ENCODE peak calls at places on chromosomes 13 and 19, in four cellular contexts. N is retinal pigment epithelial cell, A is mammary epithelial cell, H is WTC11. X is an unnamed sample.

GRCh38 chr19:10009714-10010224 is 535 bp downstream of the COL5A3 start:
- DNase-seq in N (no peak), A (peak; percentile 6), H (no peak), X (no peak)

GRCh38 chr13:95756072-95756471 is 79.1 kb downstream of the DNAJC3 start:
- DNase-seq in N (no peak), A (no peak), H (no peak), X (peak; percentile 43)

GRCh38 chr19:14425696-14426138 is 6.6 kb upstream of the DDX39A start:
- DNase-seq in N (no peak), A (peak; percentile 44), H (no peak), X (no peak)

GRCh38 chr19:47309038-47309437 is 623 bp upstream of the C5AR1 start:
- DNase-seq in N (no peak), A (no peak), H (no peak), X (peak; percentile 49)

GRCh38 chr19:12784871-12785430 is 6.3 kb upstream of the JUNB start:
- DNase-seq in N (no peak), A (no peak), H (no peak), X (no peak)

GRCh38 chr13:112177889-112178288 is 110.9 kb downstream of the SOX1 start:
- DNase-seq in N (no peak), A (no peak), H (no peak), X (no peak)

GRCh38 chr19:19406878-19407639 is 1.6 kb downstream of the GATAD2A start:
- DNase-seq in N (no peak), A (peak; percentile 56), H (no peak), X (peak; percentile 59)

GRCh38 chr13:23322353-23323336 is 110.9 kb downstream of the SACS start:
- DNase-seq in N (no peak), A (no peak), H (no peak), X (no peak)

GRCh38 chr19:30222428-30222873 is 149.7 kb upstream of the ZNF536 start:
- DNase-seq in N (no peak), A (no peak), H (peak; percentile 76), X (no peak)
- TF ChIP-seq CTCF in N (peak; percentile 67), A (peak; percentile 44), H (peak; percentile 84), X (no peak)

DNA sequence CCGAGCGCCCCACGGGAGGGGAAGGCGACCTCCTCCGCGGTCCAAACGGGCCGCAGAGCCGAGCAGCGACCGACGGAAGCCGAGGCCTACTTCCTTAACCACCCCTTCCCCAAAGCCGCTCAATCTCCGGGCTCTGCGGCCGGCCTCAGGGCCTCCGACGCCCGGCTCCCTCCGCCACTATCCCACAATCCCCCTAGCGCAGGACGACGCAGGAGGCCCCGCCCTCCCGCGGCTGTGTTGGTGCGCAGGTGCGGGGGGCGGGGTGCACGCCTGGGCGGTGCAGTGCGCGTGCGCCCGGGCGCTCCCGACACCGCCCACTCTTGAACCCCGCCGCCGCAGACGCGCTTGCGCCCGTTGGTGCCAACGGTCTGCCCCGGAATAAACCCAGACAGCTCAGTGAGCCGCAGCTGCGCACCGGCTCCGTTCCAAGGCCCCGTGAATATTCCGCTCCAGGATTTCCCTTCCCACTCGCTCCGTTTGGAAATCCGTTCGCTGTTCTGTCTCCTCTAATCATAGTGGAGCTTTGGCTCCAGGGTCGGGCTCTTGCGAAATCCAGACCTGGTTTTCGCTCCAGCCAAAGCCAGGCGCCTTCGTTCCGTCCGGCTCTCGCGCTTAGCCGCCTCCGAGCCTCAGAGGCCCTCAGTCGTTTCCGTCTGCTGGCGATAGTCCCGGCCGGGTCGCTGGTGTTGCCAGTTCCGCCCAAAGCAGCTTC is at the start of gene PPP6R1:
- DNase-seq in N (peak; percentile 99), A (peak; percentile 100), H (peak; percentile 97), X (peak; percentile 99)
- TF ChIP-seq CTCF in N (no peak), A (peak; percentile 1), H (no peak), X (no peak)

GRCh38 chr13:102495663-102496062 is 93.8 kb upstream of the FGF14 start:
- DNase-seq in N (no peak), A (no peak), H (no peak), X (no peak)
- TF ChIP-seq CTCF in N (no peak), A (no peak), H (no peak), X (no peak)

GRCh38 chr19:1261512-1261862 is 7.6 kb upstream of the CIRBP start:
- DNase-seq in N (no peak), A (no peak), H (peak; percentile 45), X (no peak)
- TF ChIP-seq CTCF in N (no peak), A (peak; percentile 26), H (no peak), X (peak; percentile 10)

DNA sequence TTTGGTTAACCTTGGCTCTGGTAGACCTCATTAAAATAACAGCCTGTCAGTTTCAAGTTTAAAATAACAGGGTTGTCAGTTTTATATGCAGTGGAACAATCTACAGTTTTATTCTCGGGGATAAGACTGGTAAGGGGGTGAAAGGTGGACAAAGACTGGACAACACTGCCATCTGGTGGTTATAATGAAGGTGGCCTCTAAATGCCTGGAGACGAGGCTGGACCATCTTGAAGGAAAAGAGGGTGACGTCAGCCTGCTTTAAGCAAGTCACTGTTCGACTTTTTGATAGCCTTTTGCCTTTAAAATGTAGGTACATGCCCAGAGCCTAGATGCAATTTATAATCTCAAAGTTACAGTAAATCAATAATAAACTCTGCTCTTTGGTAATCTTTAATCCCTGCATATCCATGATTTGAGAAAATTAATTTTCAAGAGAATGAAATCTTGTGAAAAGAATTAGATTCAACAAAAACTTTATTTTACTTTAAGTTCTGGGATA is 117.0 kb downstream of the DCT start:
- DNase-seq in N (peak; percentile 76), A (peak; percentile 67), H (peak; percentile 67), X (peak; percentile 87)
- TF ChIP-seq CTCF in N (peak; percentile 78), A (peak; percentile 84), H (peak; percentile 74), X (peak; percentile 61)

GRCh38 chr19:55680339-55681130 is 5.5 kb downstream of the EPN1 start:
- DNase-seq in N (no peak), A (no peak), H (no peak), X (no peak)
- TF ChIP-seq CTCF in N (no peak), A (no peak), H (no peak), X (no peak)

GRCh38 chr19:925912-926594 is at the start of gene ARID3A:
- DNase-seq in N (no peak), A (peak; percentile 42), H (no peak), X (no peak)

GRCh38 chr19:926595-927043 is 784 bp downstream of the ARID3A start:
- DNase-seq in N (no peak), A (no peak), H (no peak), X (peak; percentile 71)

GRCh38 chr19:923551-924211 is 2.2 kb upstream of the ARID3A start:
- DNase-seq in N (no peak), A (no peak), H (no peak), X (no peak)

GRCh38 chr19:927044-927706 is 1.3 kb downstream of the ARID3A start:
- DNase-seq in N (no peak), A (no peak), H (peak; percentile 67), X (peak; percentile 63)

DNA sequence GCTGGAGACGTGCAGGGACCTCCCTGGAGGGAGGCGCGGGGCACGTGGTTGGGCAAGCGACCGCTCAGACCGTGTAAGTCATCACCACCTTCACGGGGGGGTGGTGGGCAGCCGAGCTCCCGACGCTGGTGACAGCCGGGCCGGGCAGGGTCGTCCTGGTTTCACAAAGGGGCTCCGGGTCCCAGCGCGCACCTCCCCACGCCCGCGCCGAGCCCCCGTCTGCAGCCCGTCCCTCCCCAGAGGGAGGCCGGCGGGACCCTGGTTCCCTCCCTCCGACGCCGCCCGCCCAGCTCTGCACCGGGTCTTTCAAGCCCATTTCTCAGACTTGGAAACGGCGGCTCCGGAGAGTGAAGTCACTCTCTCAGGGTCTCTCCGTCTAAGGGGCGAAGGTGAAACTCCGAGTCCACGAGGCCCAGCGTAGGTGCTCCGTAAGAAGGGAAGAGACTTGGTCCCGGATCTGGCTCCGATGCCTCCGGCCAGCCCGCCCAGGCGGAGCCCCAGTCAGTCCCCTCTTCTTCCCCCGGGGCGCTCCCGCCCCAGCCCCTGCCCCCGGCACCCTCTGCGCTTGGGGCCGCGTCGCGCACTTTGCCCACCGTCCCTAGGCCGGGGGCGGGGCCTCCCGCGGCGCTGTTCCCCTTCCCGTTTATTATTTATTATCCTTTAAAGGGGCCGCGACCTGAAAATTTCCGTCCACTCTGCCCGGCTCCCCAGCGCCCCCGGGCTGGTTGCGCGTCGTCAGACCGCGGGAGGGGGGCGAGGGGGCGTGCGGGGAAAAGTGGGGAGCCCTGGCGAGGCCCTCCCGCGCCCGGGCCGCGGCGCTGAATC is 536 bp upstream of the ARID3A start:
- DNase-seq in N (peak; percentile 27), A (peak; percentile 82), H (peak; percentile 85), X (peak; percentile 81)
- TF ChIP-seq CTCF in N (no peak), A (no peak), H (no peak), X (no peak)

DNA sequence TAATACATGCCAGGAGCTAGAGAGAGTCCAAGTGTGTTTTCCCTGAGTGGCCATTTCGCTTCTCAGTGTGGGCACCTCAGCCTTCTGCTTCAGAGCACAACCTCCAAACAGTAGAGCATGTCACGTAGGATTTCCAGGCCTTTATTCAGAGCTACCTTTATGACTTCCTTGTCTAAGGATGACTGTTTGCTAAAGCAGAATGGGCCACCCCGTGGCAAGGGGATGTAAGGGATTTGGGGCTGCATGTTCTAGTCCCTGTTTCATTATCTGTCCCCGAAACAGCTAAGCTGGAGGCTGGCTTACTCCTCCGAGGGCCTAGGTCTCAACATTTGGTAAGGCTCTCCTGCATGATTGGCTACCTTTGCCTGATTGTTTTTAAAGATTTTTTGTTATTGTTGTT is 6.0 kb downstream of the RNASEH2B start:
- DNase-seq in N (no peak), A (no peak), H (peak; percentile 24), X (no peak)
- TF ChIP-seq CTCF in N (no peak), A (no peak), H (no peak), X (no peak)

GRCh38 chr13:113211774-113212173 is 2.4 kb downstream of the CUL4A start:
- DNase-seq in N (no peak), A (no peak), H (peak; percentile 56), X (no peak)
- TF ChIP-seq CTCF in N (peak; percentile 7), A (no peak), H (no peak), X (no peak)

X was measured in MCF 10A.